ENCODE peak calls at places on chromosomes 3 and 15, in five cellular contexts. Q is CD8-positive, alpha-beta memory T cell; K is HAP-1; M is astrocyte; T is GM23248. D is an unnamed sample. For H3K9me3, the result is how much of the 10 kb centered on the place peaks cover.

GRCh38 chr15:88894819-88895767 is at the start of gene HAPLN3:
- DNase-seq in Q (peak), K (peak), M (no peak), T (peak), D (peak)

GRCh38 chr15:84949845-84950569 is 31.6 kb upstream of the PDE8A start:
- DNase-seq in Q (no peak), K (no peak), M (no peak), T (peak), D (no peak)

GRCh38 chr3:38095687-38096483 is 41.0 kb downstream of the ACAA1 start:
- DNase-seq in Q (no peak), K (no peak), M (no peak), T (no peak), D (no peak)

GRCh38 chr15:56243774-56244236 is at the start of gene RFX7:
- DNase-seq in Q (peak), K (peak), M (peak), T (peak), D (peak)

GRCh38 chr3:188486126-188486525 is 332.2 kb downstream of the LPP start:
- DNase-seq in Q (no peak), K (no peak), M (peak), T (peak), D (no peak)

GRCh38 chr3:39095778-39096177 is 11.6 kb downstream of the GORASP1 start:
- DNase-seq in Q (no peak), K (no peak), M (no peak), T (no peak), D (no peak)

GRCh38 chr3:194489736-194490612 is 3.2 kb upstream of the ATP13A3 start:
- DNase-seq in Q (no peak), K (no peak), M (peak), T (peak), D (no peak)

GRCh38 chr3:52277071-52277964 is 1.1 kb downstream of the WDR82 start:
- DNase-seq in Q (peak), K (peak), M (peak), T (peak), D (peak)

GRCh38 chr3:188904670-188905069 is 267.1 kb upstream of the TPRG1 start:
- DNase-seq in Q (no peak), K (no peak), M (peak), T (peak), D (no peak)

GRCh38 chr3:105904683-105905320 is 36.0 kb upstream of the CBLB start:
- DNase-seq in Q (no peak), K (no peak), M (peak), T (peak), D (no peak)

GRCh38 chr3:185103359-185104127 is 49.3 kb downstream of the C3orf70 start:
- DNase-seq in Q (no peak), K (no peak), M (no peak), T (no peak), D (no peak)

GRCh38 chr3:64815195-64815627 is 127.4 kb upstream of the ADAMTS9 start:
- DNase-seq in Q (no peak), K (no peak), M (peak), T (no peak), D (no peak)

GRCh38 chr15:74951006-74951405 is 5.6 kb downstream of the RPP25 start:
- DNase-seq in Q (no peak), K (no peak), M (no peak), T (no peak), D (no peak)

GRCh38 chr15:52078197-52078875 is 34.2 kb downstream of the BCL2L10 start:
- DNase-seq in Q (no peak), K (no peak), M (no peak), T (no peak), D (no peak)

GRCh38 chr3:43155464-43156121 is 49.7 kb upstream of the POMGNT2 start:
- DNase-seq in Q (no peak), K (peak), M (peak), T (peak), D (no peak)

GRCh38 chr3:46693897-46694235 is 387 bp upstream of the ALS2CL start:
- DNase-seq in Q (no peak), K (no peak), M (no peak), T (peak), D (no peak)

GRCh38 chr3:24722106-24722505 is 227.5 kb upstream of the THRB start:
- DNase-seq in Q (no peak), K (no peak), M (no peak), T (no peak), D (no peak)

GRCh38 chr3:149572796-149573414 is 84.9 kb downstream of the WWTR1 start:
- DNase-seq in Q (no peak), K (no peak), M (peak), T (peak), D (no peak)

GRCh38 chr3:124107491-124107890 is 115.6 kb upstream of the ROPN1 start:
- DNase-seq in Q (no peak), K (no peak), M (peak), T (peak), D (no peak)

GRCh38 chr3:87920549-87920948 is 138.3 kb downstream of the CGGBP1 start:
- DNase-seq in Q (no peak), K (no peak), M (no peak), T (no peak), D (no peak)

GRCh38 chr3:107588217-107588616 is 65.5 kb downstream of the BBX start:
- DNase-seq in Q (no peak), K (no peak), M (no peak), T (no peak), D (no peak)

GRCh38 chr3:53375019-53375418 is 27.7 kb upstream of the DCP1A start:
- DNase-seq in Q (no peak), K (peak), M (no peak), T (peak), D (peak)

GRCh38 chr3:191235331-191236314 is 36.6 kb downstream of the OSTN start:
- DNase-seq in Q (no peak), K (no peak), M (peak), T (peak), D (no peak)

GRCh38 chr3:139655880-139656279 is 21.9 kb downstream of the NMNAT3 start:
- DNase-seq in Q (no peak), K (no peak), M (no peak), T (peak), D (no peak)

GRCh38 chr3:28348286-28348636 is 260 bp upstream of the ZCWPW2 start:
- DNase-seq in Q (peak), K (no peak), M (no peak), T (peak), D (no peak)

GRCh38 chr15:66734961-66735908 is 33.2 kb downstream of the SMAD6 start:
- DNase-seq in Q (no peak), K (no peak), M (no peak), T (peak), D (no peak)

GRCh38 chr3:69890691-69891090 is 108.8 kb upstream of the SAMMSON start:
- DNase-seq in Q (no peak), K (no peak), M (peak), T (peak), D (no peak)

GRCh38 chr15:48052871-48053383 is 67.9 kb upstream of the SLC24A5 start:
- DNase-seq in Q (no peak), K (peak), M (peak), T (peak), D (no peak)

GRCh38 chr15:25242166-25242879 is 196.5 kb downstream of the UBE3A start:
- DNase-seq in Q (peak), K (no peak), M (no peak), T (no peak), D (peak)
- H3K9me3 ChIP-seq in Q (under half), K (under half), M (under half), T (under half), D (under half)

GRCh38 chr15:70586241-70586640 is 177.1 kb downstream of the UACA start:
- DNase-seq in Q (no peak), K (no peak), M (no peak), T (no peak), D (no peak)

GRCh38 chr15:70588613-70589012 is 174.7 kb downstream of the UACA start:
- DNase-seq in Q (no peak), K (no peak), M (no peak), T (no peak), D (no peak)

GRCh38 chr15:70587896-70588567 is 175.3 kb downstream of the UACA start:
- DNase-seq in Q (no peak), K (no peak), M (no peak), T (no peak), D (no peak)

GRCh38 chr15:70585707-70586034 is 177.7 kb downstream of the UACA start:
- DNase-seq in Q (no peak), K (no peak), M (no peak), T (no peak), D (no peak)

GRCh38 chr15:70589221-70589620 is 174.1 kb downstream of the UACA start:
- DNase-seq in Q (no peak), K (no peak), M (peak), T (peak), D (no peak)
- H3K9me3 ChIP-seq in Q (under half), K (under half), M (under half), T (under half), D (under half)

GRCh38 chr3:187051066-187051465 is 88.2 kb downstream of the RPL39L start:
- DNase-seq in Q (no peak), K (no peak), M (no peak), T (no peak), D (no peak)

GRCh38 chr3:187049462-187050101 is 89.7 kb downstream of the RPL39L start:
- DNase-seq in Q (no peak), K (no peak), M (no peak), T (no peak), D (no peak)

GRCh38 chr3:187046033-187046432 is 93.3 kb downstream of the RPL39L start:
- DNase-seq in Q (no peak), K (no peak), M (no peak), T (no peak), D (no peak)

DNA sequence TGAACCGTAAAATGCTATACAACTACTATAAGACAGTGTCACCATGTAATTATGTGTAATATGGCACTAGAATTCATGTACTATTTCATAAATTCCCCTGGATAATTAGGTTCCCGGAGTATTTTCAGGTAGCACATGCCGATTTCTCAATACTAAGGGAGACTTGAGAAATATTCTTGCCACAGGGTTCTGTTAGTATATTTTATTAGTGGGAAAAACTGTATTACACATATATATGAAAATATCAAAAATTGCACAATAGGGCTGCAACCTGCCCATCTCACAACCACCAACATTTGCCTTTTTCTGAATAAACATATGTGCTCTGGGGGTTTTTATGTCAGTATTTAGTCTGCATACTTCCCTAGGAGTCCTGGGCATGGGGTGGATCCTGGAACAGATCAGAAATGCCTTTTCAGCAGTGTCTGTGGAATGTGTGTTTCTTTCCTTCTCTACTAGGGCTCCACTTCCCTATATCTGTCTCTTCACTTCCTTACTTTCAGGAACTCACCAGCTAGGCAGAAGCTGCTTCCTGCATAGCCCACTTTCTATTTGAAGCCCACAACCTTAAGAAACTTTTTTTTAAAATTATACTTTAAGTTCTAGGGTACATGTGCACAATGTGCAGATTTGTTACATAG is 87.5 kb downstream of the RPL39L start:
- DNase-seq in Q (no peak), K (no peak), M (no peak), T (no peak), D (no peak)
- H3K9me3 ChIP-seq in Q (under half), K (under half), M (under half), T (under half), D (under half)

DNA sequence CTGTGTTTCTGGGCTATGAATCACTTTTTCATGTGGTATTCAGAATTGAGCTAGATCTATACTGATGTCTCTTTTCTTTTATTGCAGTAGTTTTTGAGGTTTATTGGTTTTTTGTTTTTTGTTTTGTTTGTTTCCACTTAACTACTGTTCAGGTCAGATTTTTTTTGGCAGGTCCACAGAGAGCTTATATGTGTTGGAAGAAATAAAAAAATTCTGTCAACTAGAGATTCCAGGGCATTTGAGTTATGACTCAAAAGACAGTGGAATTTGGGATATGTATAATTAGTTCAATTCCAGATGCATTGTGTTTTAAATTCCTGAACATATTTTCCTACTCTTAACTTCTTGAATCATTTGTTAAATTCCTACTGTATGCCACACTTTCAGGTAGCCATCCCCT is 727.2 kb downstream of the SI start:
- DNase-seq in Q (no peak), K (no peak), M (peak), T (peak), D (no peak)
- H3K9me3 ChIP-seq in Q (under half), K (under half), M (under half), T (under half), D (under half)

GRCh38 chr15:49560045-49560444 is 60.6 kb downstream of the FAM227B start:
- DNase-seq in Q (no peak), K (no peak), M (no peak), T (no peak), D (no peak)
- H3K9me3 ChIP-seq in Q (under half), K (under half), M (under half), T (under half), D (under half)

DNA sequence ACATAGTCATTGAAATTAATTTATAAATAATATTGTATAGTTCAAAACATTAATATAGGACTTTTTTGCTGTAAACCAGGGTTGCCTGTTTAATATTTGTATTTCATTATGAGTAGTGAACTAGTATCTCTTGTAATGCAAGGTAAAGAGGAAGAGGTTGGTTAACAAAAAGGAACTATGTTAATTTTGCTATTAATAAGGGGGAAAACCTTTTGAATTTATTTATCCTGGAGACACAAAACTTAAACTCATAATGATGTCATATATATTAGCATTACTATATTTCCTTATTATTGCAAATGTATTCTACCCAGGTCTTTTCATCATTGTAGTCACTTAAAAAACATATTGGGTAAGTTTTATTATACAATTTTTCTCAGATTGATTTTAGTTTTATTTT is 94.5 kb downstream of the CHL1 start:
- DNase-seq in Q (no peak), K (no peak), M (no peak), T (no peak), D (no peak)
- H3K9me3 ChIP-seq in Q (under half), K (under half), M (under half), T (under half), D (under half)

DNA sequence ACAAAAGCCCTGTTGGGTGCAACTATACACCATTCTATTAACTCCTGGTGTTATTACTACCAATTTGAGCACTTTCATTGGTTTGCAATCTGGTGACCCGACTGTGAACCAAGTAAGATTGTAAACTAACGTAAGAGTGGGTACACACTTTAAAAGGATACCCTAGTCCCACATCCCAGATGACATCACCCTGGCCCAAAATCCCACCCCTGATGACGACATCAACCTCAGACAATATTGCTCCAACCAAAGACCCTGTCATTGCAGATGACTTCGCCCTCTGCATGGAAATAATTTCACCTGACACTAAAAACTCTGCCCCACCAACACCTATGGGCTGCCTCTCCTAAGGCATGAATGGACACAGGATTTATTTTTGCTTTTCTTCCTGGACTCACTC is 25.6 kb upstream of the MKRN3 start:
- DNase-seq in Q (no peak), K (no peak), M (no peak), T (no peak), D (no peak)
- H3K9me3 ChIP-seq in Q (under half), K (under half), M (under half), T (under half), D (under half)

D was measured in T-helper 17 cell.